ENCODE peak calls at places on chromosomes 13 and 19, in six cellular contexts. P is SK-N-SH, Q is H1, K is GM12878, R is K562, S is HepG2. M is an unnamed sample.

GRCh38 chr13:50353651-50354415 is 338.6 kb downstream of the KCNRG start:
- DNase-seq in P (no peak), Q (no peak), K (no peak), R (no peak), S (no peak), M (no peak)

GRCh38 chr13:54029226-54029625 is 1000.6 kb downstream of the OLFM4 start:
- DNase-seq in P (no peak), Q (no peak), K (peak; percentile 21), R (no peak), S (no peak), M (no peak)

GRCh38 chr13:98450495-98451167 is 126.3 kb downstream of the STK24 start:
- DNase-seq in P (no peak), Q (no peak), K (no peak), R (no peak), S (peak; percentile 19), M (no peak)

GRCh38 chr19:56105090-56105701 is 15.9 kb downstream of the ZNF787 start:
- DNase-seq in P (no peak), Q (peak; percentile 89), K (no peak), R (no peak), S (peak; percentile 78), M (peak; percentile 15)

GRCh38 chr19:10884273-10884672 is 12.9 kb downstream of the CARM1 start:
- DNase-seq in P (no peak), Q (no peak), K (no peak), R (no peak), S (no peak), M (peak; percentile 13)

GRCh38 chr19:6271721-6272410 is 7.9 kb downstream of the MLLT1 start:
- DNase-seq in P (peak; percentile 87), Q (no peak), K (no peak), R (peak; percentile 75), S (no peak), M (no peak)

GRCh38 chr19:38657633-38658222 is 10.3 kb downstream of the ACTN4 start:
- DNase-seq in P (no peak), Q (no peak), K (no peak), R (no peak), S (no peak), M (peak; percentile 71)

GRCh38 chr13:19984430-19985218 is 26.1 kb downstream of the ZMYM2 start:
- DNase-seq in P (peak; percentile 20), Q (no peak), K (peak; percentile 50), R (peak; percentile 24), S (peak; percentile 16), M (peak; percentile 12)

GRCh38 chr13:112931028-112931934 is 37.7 kb upstream of the MCF2L start:
- DNase-seq in P (peak; percentile 71), Q (no peak), K (no peak), R (peak; percentile 60), S (peak; percentile 59), M (peak; percentile 46)

GRCh38 chr13:43544011-43544410 is 242.8 kb downstream of the ENOX1 start:
- DNase-seq in P (no peak), Q (no peak), K (no peak), R (no peak), S (no peak), M (no peak)

GRCh38 chr19:42831221-42832019 is 48.1 kb downstream of the PSG1 start:
- DNase-seq in P (no peak), Q (no peak), K (no peak), R (no peak), S (peak; percentile 15), M (peak; percentile 28)

GRCh38 chr13:30804474-30804873 is 69.1 kb downstream of the ALOX5AP start:
- DNase-seq in P (peak; percentile 29), Q (no peak), K (no peak), R (no peak), S (no peak), M (no peak)

GRCh38 chr19:45919678-45920077 is 5.1 kb upstream of the NANOS2 start:
- DNase-seq in P (no peak), Q (no peak), K (no peak), R (no peak), S (no peak), M (no peak)
- TF ChIP-seq JUND in P (no peak), Q (no peak), K (no peak), R (no peak), S (no peak), M (no peak)

GRCh38 chr19:4971816-4972495 is 3.0 kb downstream of the KDM4B start:
- DNase-seq in P (peak; percentile 34), Q (no peak), K (no peak), R (no peak), S (no peak), M (no peak)

GRCh38 chr19:4971424-4971793 is 2.5 kb downstream of the KDM4B start:
- DNase-seq in P (peak; percentile 61), Q (peak; percentile 72), K (no peak), R (peak; percentile 69), S (peak; percentile 59), M (no peak)

GRCh38 chr19:4970558-4971423 is 1.9 kb downstream of the KDM4B start:
- DNase-seq in P (peak; percentile 64), Q (no peak), K (no peak), R (peak; percentile 59), S (peak; percentile 37), M (no peak)

GRCh38 chr19:4974855-4975469 is 6.0 kb downstream of the KDM4B start:
- DNase-seq in P (no peak), Q (no peak), K (no peak), R (no peak), S (no peak), M (no peak)

DNA sequence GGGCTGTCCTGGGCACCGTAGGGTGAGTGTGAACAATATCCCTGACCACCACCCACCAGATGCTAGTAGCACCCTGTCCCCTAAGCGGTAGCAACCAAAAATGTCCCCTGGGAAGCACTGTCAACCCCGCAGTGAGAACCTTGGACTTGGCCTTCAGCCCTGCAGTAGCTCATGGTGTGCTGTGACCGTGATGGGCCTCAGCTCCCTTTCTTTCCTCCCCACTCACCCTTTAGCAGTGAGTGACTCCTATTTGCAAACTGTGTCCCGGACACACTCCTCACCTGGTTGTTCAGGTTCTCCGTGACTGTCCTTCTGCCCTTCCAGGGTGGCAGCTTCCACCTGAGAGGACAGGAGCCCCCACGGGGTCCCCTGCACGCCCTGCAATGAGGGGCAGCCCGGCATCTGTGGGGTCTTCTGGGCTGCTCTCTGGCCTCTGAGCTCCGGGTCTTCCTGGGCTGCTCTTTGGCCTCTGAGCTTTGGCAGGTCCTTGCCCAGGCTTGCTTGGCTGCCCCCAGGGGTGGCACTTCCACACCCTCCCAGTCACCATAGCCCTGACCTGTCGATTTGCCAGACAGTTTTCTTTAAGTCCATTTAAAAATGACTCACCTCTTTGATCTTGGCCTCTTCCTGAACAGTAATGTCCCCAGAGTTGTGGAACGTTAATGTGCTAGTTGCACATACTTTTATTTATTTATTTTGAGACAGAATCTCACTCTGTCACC is 3.8 kb downstream of the KDM4B start:
- DNase-seq in P (peak; percentile 10), Q (no peak), K (no peak), R (no peak), S (peak; percentile 74), M (peak; percentile 40)
- H3K27ac ChIP-seq in P (peak overlapping the region; percentile 12), Q (no peak overlapping the region), K (no peak overlapping the region), R (no peak overlapping the region), S (peak overlapping the region; percentile 48), M (peak overlapping the region; percentile 76)

GRCh38 chr19:18855647-18856384 is 24.1 kb downstream of the UPF1 start:
- DNase-seq in P (no peak), Q (no peak), K (no peak), R (no peak), S (no peak), M (no peak)
- TF ChIP-seq MAX in P (no peak), Q (no peak), K (no peak), R (no peak), S (no peak), M (no peak)

DNA sequence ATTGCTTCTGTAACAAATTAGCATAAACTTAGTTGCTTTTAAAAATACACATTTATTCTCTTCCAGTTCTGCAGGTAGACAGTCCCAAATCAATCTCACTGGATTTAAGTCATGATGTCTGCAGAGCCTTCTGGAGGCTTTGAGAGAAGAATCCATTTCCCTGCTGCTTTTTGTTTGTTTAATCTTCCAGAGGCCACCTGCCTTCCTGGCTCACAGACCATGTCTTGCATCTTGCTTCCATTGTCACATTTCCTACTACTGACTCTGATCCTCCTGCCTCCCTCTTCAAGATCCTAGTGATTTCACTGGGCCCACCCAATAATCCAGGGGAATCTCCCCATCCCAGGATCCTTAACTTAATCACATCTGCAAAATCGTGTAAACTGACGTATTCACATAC is 473.3 kb downstream of the ITGBL1 start:
- DNase-seq in P (no peak), Q (no peak), K (no peak), R (no peak), S (no peak), M (no peak)
- TF ChIP-seq JUND in P (no peak), Q (no peak), K (no peak), R (no peak), S (no peak), M (no peak)

DNA sequence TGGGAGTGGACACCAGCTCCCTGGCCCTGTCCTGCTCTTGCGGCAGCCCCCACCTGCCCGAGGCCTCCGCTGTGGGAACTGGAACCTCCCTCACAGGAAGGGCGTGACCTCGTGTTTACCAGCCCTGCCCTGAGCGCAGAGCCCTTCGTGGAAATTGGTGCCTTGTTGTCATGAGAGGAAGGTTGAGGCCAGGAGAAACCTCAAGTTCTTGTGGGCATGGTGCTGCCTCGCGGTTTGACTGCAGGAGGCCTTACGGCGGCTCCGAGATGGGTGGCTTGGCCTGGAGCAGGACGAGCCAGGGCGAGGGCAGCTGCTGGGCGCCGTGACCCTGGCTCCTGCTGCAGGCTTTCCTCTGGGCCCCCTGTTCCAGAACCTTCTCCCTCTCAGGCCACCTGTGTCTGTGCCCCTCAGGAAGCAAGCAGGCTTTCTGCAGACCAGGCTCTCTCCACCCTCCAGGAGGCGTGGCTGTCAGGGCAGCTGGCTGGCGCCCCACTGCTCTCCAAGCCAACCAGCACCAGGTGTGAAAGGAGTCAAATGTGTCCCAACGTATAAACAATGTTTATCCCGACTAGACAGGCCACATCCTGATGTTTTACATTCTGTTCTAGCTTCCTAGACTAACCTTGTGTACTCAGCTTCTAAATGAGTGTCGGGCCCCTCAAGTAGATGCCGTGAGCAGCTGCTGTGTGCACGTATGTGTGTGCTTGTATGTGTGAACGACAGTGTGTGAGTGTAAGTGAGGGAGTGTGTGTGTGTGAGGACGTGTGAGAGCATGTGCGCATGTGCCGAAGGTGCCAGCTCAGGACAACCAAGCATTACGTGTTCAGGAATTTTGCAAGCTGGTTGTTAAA is 10.4 kb upstream of the RASA3 start:
- DNase-seq in P (peak; percentile 25), Q (peak; percentile 46), K (no peak), R (no peak), S (no peak), M (no peak)
- H3K27ac ChIP-seq in P (no peak overlapping the region), Q (no peak overlapping the region), K (no peak overlapping the region), R (no peak overlapping the region), S (no peak overlapping the region), M (no peak overlapping the region)

DNA sequence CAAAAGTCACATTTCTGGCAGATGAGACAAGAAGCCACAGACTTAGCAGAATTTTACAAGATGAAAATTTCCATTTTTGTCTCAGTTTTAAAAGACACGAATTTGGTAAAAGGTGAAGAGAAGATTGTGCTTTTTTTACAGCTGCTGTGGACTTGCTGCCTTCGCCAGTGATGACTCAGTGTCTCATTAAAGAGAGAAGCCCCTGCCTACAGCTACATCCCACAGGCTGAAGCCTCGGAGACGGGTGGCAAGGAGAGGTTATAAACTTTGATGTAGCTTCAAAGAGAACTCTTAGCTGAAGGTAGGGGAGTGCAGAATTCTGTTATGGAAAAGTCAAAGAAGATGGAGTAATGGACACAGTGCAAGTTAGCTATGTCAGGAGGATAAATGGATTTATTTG is 683.4 kb upstream of the ARGLU1 start:
- DNase-seq in P (no peak), Q (no peak), K (no peak), R (no peak), S (no peak), M (no peak)
- TF ChIP-seq MAX in P (no peak), Q (no peak), K (no peak), R (no peak), S (no peak), M (no peak)